ENCODE peak calls at places on chromosomes 12 and 14, in seven cellular contexts. E, T, G, Y, K, W and N are unnamed samples.

GRCh38 chr12:113145720-113146551 is 3.6 kb upstream of the CFAP73 start:
- DNase-seq in Y (no peak), E (no peak), K (no peak), T (no peak), W (peak; percentile 36), G (no peak), N (no peak)

GRCh38 chr12:69908208-69908607 is 83.2 kb downstream of the MYRFL start:
- DNase-seq in K (no peak), T (no peak), E (no peak), W (no peak), G (no peak), Y (no peak), N (no peak)

GRCh38 chr12:121804417-121805111 is 755 bp downstream of the SETD1B start:
- DNase-seq in E (no peak), K (peak; percentile 22), G (no peak), Y (peak; percentile 66), T (no peak), W (peak; percentile 86), N (peak; percentile 73)

GRCh38 chr14:94120667-94121335 is 8.6 kb downstream of the IFI27L2 start:
- DNase-seq in G (no peak), W (no peak), E (no peak), Y (no peak), K (peak; percentile 25), T (no peak), N (no peak)

GRCh38 chr12:44286336-44286735 is 450.5 kb downstream of the TMEM117 start:
- DNase-seq in T (no peak), Y (no peak), G (no peak), K (no peak), W (no peak), E (no peak), N (no peak)

GRCh38 chr12:126998747-126999285 is 1268.2 kb upstream of the TMEM132C start:
- DNase-seq in K (no peak), T (no peak), E (no peak), Y (no peak), W (no peak), G (no peak), N (no peak)

GRCh38 chr14:101131451-101131916 is 228.0 kb upstream of the RTL1 start:
- DNase-seq in W (peak; percentile 26), G (no peak), Y (peak; percentile 25), E (no peak), K (no peak), T (no peak), N (no peak)

GRCh38 chr12:91577586-91578539 is 395.2 kb upstream of the DCN start:
- DNase-seq in Y (no peak), K (peak; percentile 66), W (no peak), E (no peak), T (no peak), G (no peak), N (no peak)

GRCh38 chr12:57456145-57456700 is 1.1 kb downstream of the INHBE start:
- DNase-seq in K (peak; percentile 60), G (no peak), Y (no peak), E (no peak), W (no peak), T (peak; percentile 88), N (no peak)

GRCh38 chr14:90295870-90296516 is 35.7 kb downstream of the NRDE2 start:
- DNase-seq in T (no peak), G (no peak), K (no peak), E (no peak), Y (no peak), W (no peak), N (peak; percentile 40)

GRCh38 chr12:120172053-120172452 is 22.5 kb downstream of the GCN1 start:
- DNase-seq in E (no peak), T (no peak), G (no peak), Y (no peak), K (no peak), W (no peak), N (no peak)

GRCh38 chr12:120167529-120168095 is 26.9 kb downstream of the GCN1 start:
- DNase-seq in W (no peak), K (no peak), Y (no peak), T (no peak), E (no peak), G (no peak), N (no peak)

GRCh38 chr12:120170631-120171030 is 23.9 kb downstream of the GCN1 start:
- DNase-seq in Y (no peak), T (no peak), E (no peak), W (no peak), G (no peak), K (no peak), N (no peak)

GRCh38 chr12:120168337-120168736 is 26.2 kb downstream of the GCN1 start:
- DNase-seq in W (no peak), K (no peak), Y (no peak), T (no peak), E (no peak), G (no peak), N (no peak)

GRCh38 chr12:120169946-120170345 is 24.6 kb downstream of the GCN1 start:
- DNase-seq in K (no peak), E (no peak), W (no peak), Y (no peak), T (no peak), G (no peak), N (no peak)
- H3K36me3 ChIP-seq in K (peaks cover 68% of the 10 kb centered on the region), E (peaks cover 13% of the 10 kb centered on the region), W (peaks cover 33% of the 10 kb centered on the region), Y (peaks cover 21% of the 10 kb centered on the region), T (peaks cover 77% of the 10 kb centered on the region), G (peaks cover 100% of the 10 kb centered on the region), N (no peaks in the 10 kb centered on the region)

GRCh38 chr12:53345486-53346195 is 9.5 kb upstream of the SP7 start:
- DNase-seq in W (peak; percentile 89), K (no peak), T (peak; percentile 69), Y (peak; percentile 78), E (no peak), G (peak; percentile 73), N (no peak)
- TF ChIP-seq CTCF in W (no peak), K (peak; percentile 9), T (no peak), Y (no peak), E (no peak), G (no peak), N (no peak)

DNA sequence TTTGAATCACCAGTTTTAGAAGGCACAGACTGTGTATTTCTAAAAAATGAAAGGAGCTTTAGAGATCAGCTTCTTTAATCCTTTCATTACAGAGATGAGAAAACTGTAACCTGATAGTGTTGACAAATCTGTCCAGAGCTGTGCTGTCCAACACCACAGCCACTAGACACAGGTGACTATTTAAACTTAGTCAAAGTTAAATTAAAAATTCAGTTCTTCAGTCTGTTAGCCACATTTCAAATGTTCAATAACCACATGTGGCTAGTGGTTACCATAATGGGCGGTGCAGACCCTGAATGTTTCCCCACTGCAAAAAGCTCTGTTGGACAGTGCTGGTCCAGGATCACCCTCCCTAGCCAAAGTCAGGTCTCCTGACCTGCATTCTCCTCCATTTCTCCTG is 21.6 kb downstream of the DAD1 start:
- DNase-seq in T (no peak), K (no peak), W (no peak), E (no peak), G (no peak), Y (no peak), N (no peak)
- H3K36me3 ChIP-seq in T (peaks cover 24% of the 10 kb centered on the region), K (peaks cover 45% of the 10 kb centered on the region), W (peaks cover 2% of the 10 kb centered on the region), E (no peaks in the 10 kb centered on the region), G (peaks cover 90% of the 10 kb centered on the region), Y (no peaks in the 10 kb centered on the region), N (peaks cover 5% of the 10 kb centered on the region)

DNA sequence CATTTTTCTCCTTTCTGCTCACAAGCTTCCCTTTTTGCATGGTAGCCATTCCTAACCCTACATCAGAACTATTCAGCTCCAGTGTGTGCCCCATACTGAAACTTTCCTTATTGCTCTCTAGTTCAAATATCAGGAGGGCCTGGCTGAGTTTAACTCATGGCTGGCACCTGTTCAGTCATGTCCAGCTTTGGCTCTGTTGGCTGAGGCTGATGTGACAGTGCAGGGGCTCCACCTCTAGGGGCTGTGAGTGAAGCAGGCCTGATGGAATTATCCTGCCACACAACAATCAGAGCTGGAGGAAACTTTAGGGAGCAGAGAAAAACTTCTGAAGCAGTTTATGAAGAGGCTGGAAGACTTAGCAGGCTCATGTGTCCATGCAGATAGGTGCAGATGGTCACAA is 8.5 kb downstream of the COQ6 start:
- DNase-seq in E (no peak), T (peak; percentile 32), W (no peak), Y (no peak), G (no peak), K (no peak), N (no peak)
- TF ChIP-seq CTCF in E (no peak), T (peak; percentile 21), W (no peak), Y (no peak), G (no peak), K (no peak), N (no peak)

GRCh38 chr12:48078901-48079300 is 27.0 kb downstream of the SENP1 start:
- DNase-seq in W (no peak), E (no peak), Y (no peak), K (no peak), G (no peak), T (no peak), N (no peak)

GRCh38 chr12:48077111-48077510 is 28.8 kb downstream of the SENP1 start:
- DNase-seq in K (no peak), E (no peak), W (no peak), G (no peak), T (no peak), Y (no peak), N (no peak)

GRCh38 chr12:48072266-48072665 is 33.6 kb downstream of the SENP1 start:
- DNase-seq in T (no peak), W (no peak), G (no peak), K (no peak), E (no peak), Y (no peak), N (no peak)

GRCh38 chr12:48074266-48074665 is 31.6 kb downstream of the SENP1 start:
- DNase-seq in T (no peak), E (no peak), G (no peak), W (no peak), K (no peak), Y (no peak), N (no peak)

GRCh38 chr12:48075833-48076232 is 30.0 kb downstream of the SENP1 start:
- DNase-seq in T (no peak), Y (no peak), K (no peak), E (no peak), W (no peak), G (no peak), N (no peak)
- H3K36me3 ChIP-seq in T (peaks cover 49% of the 10 kb centered on the region), Y (no peaks in the 10 kb centered on the region), K (peaks cover 31% of the 10 kb centered on the region), E (no peaks in the 10 kb centered on the region), W (peaks cover 11% of the 10 kb centered on the region), G (peaks cover 73% of the 10 kb centered on the region), N (peaks cover 10% of the 10 kb centered on the region)

GRCh38 chr14:69664190-69664742 is 52.9 kb downstream of the SUSD6 start:
- DNase-seq in W (no peak), E (no peak), G (no peak), Y (no peak), T (no peak), K (no peak), N (no peak)

GRCh38 chr14:69662636-69663321 is 51.4 kb downstream of the SUSD6 start:
- DNase-seq in Y (no peak), K (peak; percentile 67), E (no peak), G (no peak), T (no peak), W (no peak), N (no peak)

GRCh38 chr14:69661194-69661537 is 49.8 kb downstream of the SUSD6 start:
- DNase-seq in E (no peak), W (no peak), T (no peak), K (no peak), Y (no peak), G (no peak), N (no peak)

GRCh38 chr14:69664865-69665526 is 53.6 kb downstream of the SUSD6 start:
- DNase-seq in G (no peak), K (no peak), W (no peak), E (no peak), T (no peak), Y (no peak), N (no peak)

GRCh38 chr14:69663322-69663686 is 51.9 kb downstream of the SUSD6 start:
- DNase-seq in E (no peak), G (no peak), K (peak; percentile 22), T (no peak), W (no peak), Y (no peak), N (no peak)
- TF ChIP-seq CTCF in E (no peak), G (no peak), K (no peak), T (no peak), W (no peak), Y (no peak), N (no peak)